ENCODE peak calls at places on chromosomes 3 and 15, in four cellular contexts. I is AG10803, R is cardiac fibroblast, X is omental fat pad. V is an unnamed sample.

GRCh38 chr15:33742807-33743206 is 225.5 kb upstream of the CHRM5 start:
- DNase-seq in R (no peak), I (peak), X (no peak), V (no peak)

GRCh38 chr3:157233923-157234322 is 74.0 kb upstream of the CCNL1 start:
- DNase-seq in R (no peak), X (no peak), I (no peak), V (no peak)

GRCh38 chr3:183317271-183317670 is 64.2 kb downstream of the B3GNT5 start:
- DNase-seq in I (no peak), R (no peak), X (no peak), V (no peak)

GRCh38 chr15:95485367-95485766 is 845.1 kb upstream of the NR2F2 start:
- DNase-seq in R (no peak), X (no peak), I (no peak), V (no peak)

GRCh38 chr3:127153506-127153815 is 39.5 kb upstream of the PRR23E start:
- DNase-seq in X (no peak), I (no peak), R (no peak), V (peak)

GRCh38 chr15:98776607-98777281 is 128.4 kb downstream of the IGF1R start:
- DNase-seq in I (peak), X (no peak), R (no peak), V (peak)

GRCh38 chr3:156643729-156644389 is 30.5 kb upstream of the TIPARP start:
- DNase-seq in I (peak), X (no peak), R (peak), V (no peak)

GRCh38 chr3:30496496-30496966 is 109.9 kb upstream of the TGFBR2 start:
- DNase-seq in X (no peak), I (peak), R (peak), V (peak)

GRCh38 chr3:195909294-195909644 is 918 bp upstream of the TNK2 start:
- DNase-seq in X (no peak), R (no peak), I (no peak), V (no peak)

GRCh38 chr3:6994081-6994668 is 133.3 kb downstream of the GRM7 start:
- DNase-seq in X (no peak), I (no peak), R (peak), V (no peak)

GRCh38 chr15:75672646-75673425 is 25.1 kb downstream of the SNX33 start:
- DNase-seq in X (no peak), I (peak), R (peak), V (no peak)

DNA sequence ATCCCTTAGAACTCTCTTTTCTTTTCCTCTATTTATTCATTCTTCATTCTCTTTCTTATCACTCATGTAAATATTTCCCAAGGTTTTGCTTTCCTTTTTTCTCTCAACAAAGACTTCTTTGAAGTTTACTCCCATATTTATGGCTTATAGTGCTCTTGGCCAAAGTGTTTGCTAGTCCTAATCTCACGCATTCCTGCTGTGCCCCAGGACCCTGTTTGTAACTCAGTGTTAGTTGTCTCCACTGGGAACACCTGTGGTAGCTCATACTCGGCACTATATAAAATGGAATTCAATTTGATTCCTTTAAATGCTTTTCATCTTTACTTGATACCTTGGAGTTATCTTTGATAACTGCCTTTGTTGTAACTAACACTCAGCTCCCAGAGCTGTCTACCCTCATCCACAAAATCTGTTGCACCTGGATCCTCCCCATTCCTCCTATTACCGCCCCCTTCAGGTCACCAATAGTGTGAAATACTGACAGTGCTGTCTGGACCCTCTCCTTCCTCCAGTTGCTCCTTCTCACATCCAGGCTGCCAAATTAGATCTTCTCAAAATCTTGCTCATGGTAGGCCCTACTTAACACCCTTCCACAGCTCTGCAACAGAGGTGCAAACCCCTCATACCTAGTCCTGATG is 76.8 kb downstream of the TIGIT start:
- DNase-seq in X (no peak), R (no peak), I (no peak), V (no peak)
- TF ChIP-seq CTCF in X (no peak), R (peak), I (peak), V (no peak)

DNA sequence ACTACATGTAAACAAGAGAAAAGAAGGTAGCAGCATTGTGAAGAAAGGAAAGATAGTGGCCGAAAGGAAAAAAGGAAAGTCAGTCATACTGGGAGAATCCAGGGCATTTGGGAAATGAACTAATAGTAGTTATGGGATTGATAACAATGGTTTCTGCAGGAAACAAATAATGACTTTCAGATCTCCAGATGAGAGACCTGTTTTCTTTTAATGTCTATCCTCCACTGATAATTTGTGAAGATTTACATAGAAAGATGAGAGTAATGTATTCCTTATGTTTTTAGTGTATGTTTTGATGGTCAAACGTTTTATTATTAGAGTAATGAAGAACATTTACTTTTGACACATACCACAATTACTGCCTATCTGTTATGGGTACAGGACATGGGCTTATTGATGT is 15.0 kb upstream of the ZNF385D start:
- DNase-seq in X (no peak), R (no peak), I (no peak), V (no peak)
- TF ChIP-seq CTCF in X (no peak), R (no peak), I (no peak), V (no peak)

GRCh38 chr3:122312826-122313225 is 12.2 kb upstream of the CSTA start:
- DNase-seq in I (no peak), X (no peak), R (no peak), V (no peak)

GRCh38 chr3:122313261-122313660 is 11.8 kb upstream of the CSTA start:
- DNase-seq in X (no peak), I (no peak), R (no peak), V (no peak)

GRCh38 chr3:122314467-122314866 is 10.6 kb upstream of the CSTA start:
- DNase-seq in X (no peak), I (no peak), R (peak), V (no peak)

GRCh38 chr3:122316368-122316767 is 8.7 kb upstream of the CSTA start:
- DNase-seq in R (no peak), X (no peak), I (no peak), V (no peak)

GRCh38 chr3:122315619-122316018 is 9.4 kb upstream of the CSTA start:
- DNase-seq in I (no peak), R (no peak), X (no peak), V (no peak)
- TF ChIP-seq CTCF in I (no peak), R (no peak), X (no peak), V (no peak)

GRCh38 chr3:60582285-60582684 is 669.0 kb downstream of the FHIT start:
- DNase-seq in R (peak), X (no peak), I (peak), V (no peak)
- TF ChIP-seq CTCF in R (no peak), X (no peak), I (peak), V (no peak)

DNA sequence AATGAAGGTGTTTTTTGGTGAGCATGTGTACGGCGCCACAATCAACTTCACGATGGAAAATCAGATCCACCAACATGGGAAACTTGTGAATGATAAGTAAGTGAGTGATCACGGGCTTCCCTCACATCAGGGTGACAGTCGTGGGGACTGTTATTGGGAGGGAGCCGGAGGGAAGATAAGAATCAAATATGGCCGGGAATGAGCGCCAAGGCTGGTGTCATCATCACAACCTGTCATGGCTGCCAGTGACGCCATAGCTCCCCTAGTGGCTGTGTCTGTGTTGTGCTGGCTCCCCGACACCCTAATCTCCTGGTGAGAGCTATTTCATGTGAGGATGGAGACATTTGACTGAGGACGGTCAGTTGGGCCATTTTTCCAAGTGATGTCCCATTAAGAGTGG is 168.5 kb downstream of the SV2B start:
- DNase-seq in R (no peak), X (no peak), I (no peak), V (no peak)
- TF ChIP-seq CTCF in R (peak), X (no peak), I (peak), V (no peak)

GRCh38 chr3:50316657-50317242 is 5.8 kb downstream of the HYAL2 start:
- DNase-seq in R (peak), X (no peak), I (no peak), V (peak)
- TF ChIP-seq CTCF in R (no peak), X (no peak), I (no peak), V (no peak)

V was measured in lower leg skin.